ENCODE peak calls at places on chromosomes 3 and 15, in four cellular contexts. B, T, S and L are unnamed samples.

GRCh38 chr3:146131616-146132410 is 29.2 kb downstream of the PLOD2 start:
- DNase-seq in B (peak), S (peak), T (no peak), L (peak)

GRCh38 chr3:181326637-181327223 is 337.2 kb upstream of the DNAJC19 start:
- DNase-seq in B (no peak), S (peak), T (no peak), L (no peak)

GRCh38 chr3:111737712-111738097 is 121.4 kb upstream of the PHLDB2 start:
- DNase-seq in S (peak), T (no peak), B (peak), L (peak)

GRCh38 chr3:171614318-171614967 is 154.2 kb upstream of the TNIK start:
- DNase-seq in B (peak), T (peak), S (peak), L (no peak)

GRCh38 chr15:82798104-82798503 is 7.8 kb downstream of the FSD2 start:
- DNase-seq in B (no peak), T (no peak), S (no peak), L (no peak)

GRCh38 chr3:63912768-63913588 is 795 bp upstream of the SCAANT1 start:
- DNase-seq in B (peak), T (peak), S (peak), L (peak)

GRCh38 chr3:99761415-99761981 is 56.2 kb upstream of the CMSS1 start:
- DNase-seq in B (no peak), T (no peak), S (no peak), L (no peak)

GRCh38 chr15:45268135-45268534 is 16.1 kb downstream of the SLC28A2 start:
- DNase-seq in S (no peak), B (no peak), T (peak), L (no peak)

GRCh38 chr3:186425788-186426730 is 64.0 kb upstream of the DGKG start:
- DNase-seq in T (no peak), B (peak), S (peak), L (peak)

GRCh38 chr3:172915911-172916514 is 165.5 kb downstream of the ECT2 start:
- DNase-seq in S (no peak), T (no peak), B (no peak), L (no peak)

GRCh38 chr3:90016492-90017065 is 909.2 kb downstream of the EPHA3 start:
- DNase-seq in T (no peak), B (no peak), S (no peak), L (no peak)

GRCh38 chr15:49847937-49848823 is 227.3 kb downstream of the DTWD1 start:
- DNase-seq in B (peak), S (peak), T (no peak), L (peak)